ENCODE peak calls at places on chromosome 13, in eight cellular contexts. R is CD8-positive, alpha-beta memory T cell; F is uterus; S is upper lobe of right lung; G is adrenal gland; L is mammary epithelial cell; E is fibroblast of lung; W is ovary. B is an unnamed sample. For H3K4me1, the result is how much of the 10 kb centered on the place peaks cover.

GRCh38 chr13:34675626-34676025 is 266.4 kb upstream of the NBEA start:
- DNase-seq in E (no peak), S (no peak), G (no peak), R (no peak), F (no peak), L (no peak), W (no peak), B (no peak)

GRCh38 chr13:96540656-96541055 is 450.7 kb downstream of the HS6ST3 start:
- DNase-seq in G (no peak), F (no peak), L (no peak), R (no peak), S (no peak), E (no peak), W (no peak), B (no peak)

GRCh38 chr13:43880930-43881329 is 1.2 kb downstream of the LACC1 start:
- DNase-seq in E (peak), W (no peak), S (no peak), F (no peak), G (no peak), L (no peak), R (no peak), B (no peak)

GRCh38 chr13:104140557-104140956 is 1074.3 kb upstream of the SLC10A2 start:
- DNase-seq in G (no peak), F (no peak), W (no peak), L (peak), R (no peak), E (peak), S (no peak), B (no peak)

GRCh38 chr13:48950507-48950886 is 25.2 kb upstream of the FNDC3A start:
- DNase-seq in W (no peak), S (no peak), G (no peak), E (peak), R (no peak), F (no peak), L (peak), B (no peak)

GRCh38 chr13:40483601-40484000 is 182.8 kb downstream of the FOXO1 start:
- DNase-seq in F (no peak), G (no peak), S (no peak), L (no peak), W (no peak), E (no peak), R (no peak), B (no peak)

GRCh38 chr13:99686157-99686572 is 184.9 kb downstream of the TM9SF2 start:
- DNase-seq in G (peak), E (no peak), R (no peak), L (no peak), W (no peak), S (no peak), F (no peak), B (no peak)

GRCh38 chr13:47764817-47765216 is 236.3 kb downstream of the SUCLA2 start:
- DNase-seq in R (no peak), G (no peak), L (no peak), F (no peak), S (no peak), E (no peak), W (no peak), B (no peak)

GRCh38 chr13:41139296-41139966 is 6.8 kb upstream of the KBTBD6 start:
- DNase-seq in G (no peak), L (peak), R (no peak), F (no peak), S (no peak), E (peak), W (no peak), B (no peak)

GRCh38 chr13:97319088-97319487 is 97.0 kb downstream of the MBNL2 start:
- DNase-seq in S (no peak), L (no peak), E (peak), W (no peak), G (peak), R (no peak), F (no peak), B (no peak)

GRCh38 chr13:25966086-25966485 is 85.7 kb downstream of the SHISA2 start:
- DNase-seq in S (no peak), G (peak), R (no peak), E (no peak), W (no peak), F (no peak), L (no peak), B (no peak)

GRCh38 chr13:32135655-32136054 is 104.1 kb downstream of the FRY start:
- DNase-seq in E (peak), G (no peak), F (no peak), S (no peak), W (no peak), L (peak), R (no peak), B (no peak)

GRCh38 chr13:36086117-36086516 is 45.1 kb downstream of the DCLK1 start:
- DNase-seq in S (no peak), W (no peak), F (no peak), G (no peak), R (no peak), E (no peak), L (no peak), B (no peak)

GRCh38 chr13:30837227-30838159 is 68.6 kb upstream of the MEDAG start:
- DNase-seq in G (no peak), L (no peak), W (no peak), F (no peak), S (no peak), R (no peak), E (no peak), B (no peak)

GRCh38 chr13:44961997-44962396 is 27.3 kb downstream of the NUFIP1 start:
- DNase-seq in E (no peak), L (no peak), R (no peak), W (no peak), S (no peak), G (no peak), F (no peak), B (no peak)

GRCh38 chr13:77898097-77898496 is 20.5 kb downstream of the EDNRB start:
- DNase-seq in E (peak), S (no peak), R (no peak), F (no peak), W (no peak), L (no peak), G (no peak), B (no peak)
- H3K4me3 ChIP-seq in E (no peak), S (no peak), R (no peak), F (no peak), W (no peak), L (no peak), G (no peak), B (no peak)

GRCh38 chr13:113851826-113852535 is 11.9 kb downstream of the GAS6 start:
- DNase-seq in S (no peak), W (peak), F (peak), L (no peak), E (no peak), G (no peak), R (no peak), B (peak)
- H3K4me1 ChIP-seq in S (under half), W (under half), F (under half), L (under half), E (under half), G (under half), R (under half), B (under half)

GRCh38 chr13:28638756-28639155 is 20.2 kb upstream of the POMP start:
- DNase-seq in G (no peak), R (no peak), W (no peak), S (no peak), L (no peak), F (no peak), E (no peak), B (no peak)

GRCh38 chr13:28636677-28637317 is 22.1 kb upstream of the POMP start:
- DNase-seq in L (peak), F (no peak), E (peak), R (no peak), S (no peak), G (peak), W (peak), B (no peak)

GRCh38 chr13:28636078-28636477 is 22.9 kb upstream of the POMP start:
- DNase-seq in R (no peak), L (no peak), S (no peak), F (no peak), W (no peak), E (peak), G (no peak), B (no peak)

GRCh38 chr13:28640861-28641599 is 17.9 kb upstream of the POMP start:
- DNase-seq in G (no peak), L (no peak), W (no peak), F (no peak), R (no peak), S (no peak), E (no peak), B (no peak)

GRCh38 chr13:28637714-28638355 is 21.1 kb upstream of the POMP start:
- DNase-seq in G (no peak), L (no peak), R (no peak), S (no peak), W (no peak), F (no peak), E (no peak), B (no peak)
- H3K4me3 ChIP-seq in G (no peak), L (no peak), R (no peak), S (no peak), W (no peak), F (no peak), E (no peak), B (no peak)

GRCh38 chr13:39407138-39407537 is 195.9 kb downstream of the LHFPL6 start:
- DNase-seq in R (no peak), W (no peak), G (no peak), L (no peak), E (no peak), F (no peak), S (no peak), B (no peak)
- H3K4me1 ChIP-seq in R (under half), W (under half), G (under half), L (under half), E (under half), F (under half), S (under half), B (under half)

GRCh38 chr13:110301606-110302131 is 5.3 kb downstream of the COL4A1 start:
- DNase-seq in R (no peak), F (peak), W (no peak), G (no peak), S (no peak), E (peak), L (no peak), B (no peak)

GRCh38 chr13:110303644-110304043 is 3.3 kb downstream of the COL4A1 start:
- DNase-seq in S (no peak), F (no peak), L (no peak), E (no peak), W (no peak), R (no peak), G (no peak), B (no peak)

GRCh38 chr13:110302154-110302553 is 4.8 kb downstream of the COL4A1 start:
- DNase-seq in L (no peak), W (no peak), E (no peak), G (no peak), F (peak), R (no peak), S (no peak), B (no peak)

GRCh38 chr13:110304256-110304655 is 2.7 kb downstream of the COL4A1 start:
- DNase-seq in G (peak), E (peak), R (no peak), S (no peak), L (no peak), W (no peak), F (peak), B (no peak)

DNA sequence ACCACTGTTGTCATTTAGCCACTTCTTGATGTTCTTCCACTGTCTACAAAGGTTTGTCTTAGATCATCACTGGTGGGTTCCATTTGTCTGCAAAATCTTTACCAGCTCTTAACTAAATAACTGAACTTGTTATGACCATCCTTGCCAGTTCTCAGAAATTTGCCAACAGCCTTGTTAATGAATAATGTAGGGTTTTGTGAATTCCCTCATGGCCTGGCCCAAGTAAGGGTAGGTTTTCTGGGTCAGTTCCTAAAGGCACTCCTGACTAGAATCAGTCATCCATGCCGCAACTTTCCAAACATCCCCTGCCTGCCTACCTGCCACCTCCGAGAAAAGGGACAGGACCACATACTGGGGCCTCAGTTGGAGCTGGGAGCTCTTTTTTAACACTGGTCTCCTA is 4.0 kb downstream of the COL4A1 start:
- DNase-seq in F (no peak), W (no peak), E (no peak), G (no peak), L (no peak), S (no peak), R (no peak), B (no peak)
- H3K4me3 ChIP-seq in F (no peak), W (no peak), E (no peak), G (no peak), L (no peak), S (no peak), R (no peak), B (no peak)

DNA sequence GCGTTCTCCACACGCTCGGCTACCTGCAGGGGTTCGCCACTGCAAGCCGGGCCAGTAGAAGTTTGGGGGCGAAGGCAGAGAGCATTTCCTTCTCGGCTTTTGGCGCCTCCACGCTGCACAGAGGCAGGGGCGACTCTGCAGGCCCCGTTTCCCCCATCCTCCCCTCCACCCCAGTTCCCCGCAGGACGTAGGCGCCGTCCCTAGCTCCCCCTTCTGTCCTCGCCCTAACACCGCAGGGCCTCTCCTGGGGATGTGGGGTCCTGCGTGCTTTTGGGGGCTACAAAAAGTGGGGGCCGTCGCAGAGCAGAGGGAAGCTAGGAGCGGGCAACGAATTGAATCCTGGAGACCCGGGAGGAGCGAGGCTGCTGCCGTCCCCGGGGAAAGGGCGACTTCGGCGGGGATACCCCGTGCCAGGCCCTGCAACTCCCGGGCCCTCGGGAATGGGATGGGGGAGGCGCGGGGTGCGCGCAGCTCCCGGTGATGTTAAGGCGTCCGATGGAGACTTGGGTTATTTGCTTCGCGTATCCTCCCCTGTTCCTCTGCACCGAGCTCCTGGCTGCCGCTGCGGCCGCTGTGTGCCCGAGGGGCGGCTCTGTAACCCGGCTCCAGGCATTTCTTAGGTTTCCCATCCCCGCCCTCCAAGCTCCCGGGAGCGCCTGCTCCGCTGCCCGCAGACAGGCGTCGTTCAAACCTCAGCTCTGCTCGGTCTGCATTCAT is 255.9 kb upstream of the SOX21 start:
- DNase-seq in F (no peak), R (no peak), S (no peak), E (peak), L (no peak), G (no peak), W (peak), B (no peak)
- H3K4me1 ChIP-seq in F (under half), R (under half), S (under half), E (under half), L (under half), G (under half), W (under half), B (under half)

B was measured in aorta.